ENCODE peak calls at places on chromosome 5, in four cellular contexts. A is astrocyte of the spinal cord; B is activated CD4-positive, alpha-beta T cell treated with anti-CD3 and anti-CD28 coated beads for 4 hours; V is activated T-cell treated with anti-CD3 and anti-CD28 coated beads for 24 hours. G is an unnamed sample.

GRCh38 chr5:56479701-56480304 is 246.7 kb upstream of the ANKRD55 start:
- DNase-seq in A (peak; percentile 7), B (peak; percentile 19), V (no peak), G (no peak)

GRCh38 chr5:55923873-55924500 is 70.8 kb downstream of the IL6ST start:
- DNase-seq in A (no peak), B (no peak), V (no peak), G (no peak)

GRCh38 chr5:168288349-168289245 is 2.8 kb upstream of the WWC1 start:
- DNase-seq in A (no peak), B (no peak), V (no peak), G (no peak)

GRCh38 chr5:112711436-112711835 is 26.2 kb upstream of the APC start:
- DNase-seq in A (no peak), B (no peak), V (no peak), G (no peak)

GRCh38 chr5:58088941-58089340 is 370.9 kb downstream of the PLK2 start:
- DNase-seq in A (no peak), B (no peak), V (no peak), G (no peak)

GRCh38 chr5:65506961-65507360 is 25.2 kb upstream of the ADAMTS6 start:
- DNase-seq in A (peak; percentile 77), B (no peak), V (no peak), G (no peak)

GRCh38 chr5:172645271-172645670 is 4.2 kb downstream of the NEURL1B start:
- DNase-seq in A (no peak), B (no peak), V (no peak), G (no peak)

GRCh38 chr5:136222575-136223235 is 29.7 kb upstream of the SMIM32 start:
- DNase-seq in A (no peak), B (no peak), V (no peak), G (no peak)

G was measured in stimulated activated naive CD8-positive, alpha-beta T cell treated with anti-CD3 and anti-CD28 coated beads, Interleukin-15, amount 100 ng/mL, for 72 hours.